ENCODE peak calls at places on chromosomes 11 and 22, in four cellular contexts. Q, V, O and U are unnamed samples.

GRCh38 chr11:911031-911889 is 650 bp upstream of the CHID1 start:
- DNase-seq in V (peak; percentile 69), Q (peak; percentile 64), O (no peak), U (peak; percentile 64)

GRCh38 chr11:110472858-110473257 is 43.1 kb downstream of the FDX1 start:
- DNase-seq in V (peak; percentile 44), Q (peak; percentile 26), O (no peak), U (peak; percentile 34)

GRCh38 chr22:35995772-35996171 is 32.9 kb downstream of the RBFOX2 start:
- DNase-seq in V (peak; percentile 95), O (no peak), Q (peak; percentile 97), U (peak; percentile 99)

GRCh38 chr11:103862049-103862826 is 174.2 kb upstream of the DDI1 start:
- DNase-seq in Q (no peak), O (no peak), V (no peak), U (no peak)

GRCh38 chr11:8914661-8915018 is 3.7 kb downstream of the AKIP1 start:
- DNase-seq in V (no peak), Q (no peak), O (no peak), U (no peak)

GRCh38 chr11:22666700-22667439 is 459 bp downstream of the GAS2 start:
- DNase-seq in V (no peak), O (no peak), Q (peak; percentile 54), U (no peak)

GRCh38 chr22:42419328-42419881 is 12.8 kb downstream of the NFAM1 start:
- DNase-seq in Q (no peak), V (no peak), O (no peak), U (no peak)

GRCh38 chr22:20029550-20030225 is 8.8 kb downstream of the TANGO2 start:
- DNase-seq in O (no peak), V (no peak), Q (no peak), U (no peak)

GRCh38 chr22:41526802-41527799 is 17.2 kb downstream of the POLR3H start:
- DNase-seq in Q (peak; percentile 46), O (no peak), V (peak; percentile 45), U (peak; percentile 25)

GRCh38 chr22:48707749-48708557 is 1119.7 kb downstream of the BRD1 start:
- DNase-seq in Q (no peak), V (no peak), O (peak; percentile 90), U (no peak)

GRCh38 chr11:95877288-95877687 is 46.6 kb downstream of the MTMR2 start:
- DNase-seq in O (no peak), Q (peak; percentile 97), V (peak; percentile 98), U (peak; percentile 100)

GRCh38 chr22:41983516-41983915 is 14.3 kb downstream of the SEPTIN3 start:
- DNase-seq in V (peak; percentile 54), O (no peak), Q (peak; percentile 57), U (no peak)

GRCh38 chr11:66976048-66976467 is 954 bp downstream of the C11orf86 start:
- DNase-seq in O (no peak), V (no peak), Q (peak; percentile 43), U (no peak)

GRCh38 chr11:1484716-1485503 is 1.7 kb downstream of the MOB2 start:
- DNase-seq in O (peak; percentile 52), V (no peak), Q (no peak), U (no peak)

GRCh38 chr11:119937412-119937811 is 200.5 kb downstream of the TRIM29 start:
- DNase-seq in Q (no peak), V (no peak), O (no peak), U (no peak)

GRCh38 chr11:93370260-93370659 is 39.7 kb downstream of the DEUP1 start:
- DNase-seq in Q (no peak), O (no peak), V (peak; percentile 61), U (no peak)

GRCh38 chr11:202490-202889 is 4.7 kb downstream of the BET1L start:
- DNase-seq in Q (no peak), V (no peak), O (peak; percentile 48), U (no peak)

GRCh38 chr22:46233231-46233630 is 16.9 kb downstream of the CDPF1 start:
- DNase-seq in V (peak; percentile 45), Q (no peak), O (no peak), U (peak; percentile 29)

GRCh38 chr22:44582016-44582415 is 84.0 kb upstream of the RTL6 start:
- DNase-seq in O (peak; percentile 52), V (no peak), Q (no peak), U (no peak)

GRCh38 chr22:20522828-20523117 is 15.4 kb downstream of the MED15 start:
- DNase-seq in O (peak; percentile 39), V (no peak), Q (no peak), U (no peak)

GRCh38 chr22:30607939-30608338 is 965 bp downstream of the TCN2 start:
- DNase-seq in Q (no peak), O (no peak), V (no peak), U (no peak)

GRCh38 chr11:3095712-3096361 is 38.6 kb upstream of the CARS1 start:
- DNase-seq in Q (peak; percentile 88), V (peak; percentile 90), O (no peak), U (peak; percentile 91)

GRCh38 chr11:16610213-16610737 is 128.2 kb upstream of the C11orf58 start:
- DNase-seq in Q (no peak), O (peak; percentile 52), V (no peak), U (no peak)